ENCODE peak calls at places on chromosome 11, in ten cellular contexts. L is foreskin fibroblast, R is A549, G is WTC11, N is omental fat pad, A is right lobe of liver, Y is GM20000, J is stomach, O is nephron progenitor cell, D is heart right ventricle. Z is an unnamed sample.

GRCh38 chr11:57131080-57131790 is 50.5 kb upstream of the LRRC55 start:
- DNase-seq in Y (no peak), D (peak; percentile 14), A (peak; percentile 58), O (peak; percentile 59), L (peak; percentile 41), G (peak; percentile 79), N (no peak), J (peak; percentile 57), R (peak; percentile 45), Z (peak; percentile 59)

GRCh38 chr11:72814831-72815618 is 814 bp downstream of the ATG16L2 start:
- DNase-seq in G (peak; percentile 68), A (no peak), N (no peak), R (peak; percentile 86), D (peak; percentile 41), J (no peak), Y (peak; percentile 77), O (no peak), L (peak; percentile 74), Z (peak; percentile 59)

GRCh38 chr11:132632641-132633124 is 899.6 kb downstream of the OPCML start:
- DNase-seq in R (peak; percentile 7), L (peak; percentile 98), A (no peak), G (no peak), Y (no peak), O (no peak), D (peak; percentile 4), J (no peak), N (no peak), Z (no peak)

GRCh38 chr11:20059587-20060021 is 100.7 kb downstream of the DBX1 start:
- DNase-seq in O (no peak), L (no peak), R (no peak), G (no peak), D (no peak), Y (no peak), A (no peak), J (no peak), N (no peak), Z (no peak)

GRCh38 chr11:69942333-69942820 is 123.2 kb upstream of the FGF3 start:
- DNase-seq in N (no peak), O (no peak), D (no peak), J (no peak), R (no peak), Y (no peak), G (peak; percentile 3), A (no peak), L (no peak), Z (no peak)

GRCh38 chr11:34915136-34916013 is 804 bp downstream of the APIP start:
- DNase-seq in O (no peak), J (no peak), D (no peak), L (peak; percentile 58), A (no peak), Y (no peak), R (no peak), N (no peak), G (no peak), Z (no peak)

GRCh38 chr11:65429069-65429681 is 6.6 kb downstream of the NEAT1 start:
- DNase-seq in A (peak; percentile 28), D (no peak), L (peak; percentile 76), O (no peak), G (no peak), N (no peak), R (peak; percentile 84), J (peak; percentile 43), Y (no peak), Z (no peak)

GRCh38 chr11:58730507-58731089 is 1.1 kb downstream of the GLYAT start:
- DNase-seq in N (no peak), R (no peak), J (no peak), O (no peak), D (no peak), A (no peak), G (no peak), L (no peak), Y (no peak), Z (no peak)

GRCh38 chr11:125164422-125165110 is at the start of gene PKNOX2:
- DNase-seq in G (peak; percentile 91), N (no peak), Y (peak; percentile 80), O (peak; percentile 93), R (peak; percentile 41), L (peak; percentile 78), J (peak; percentile 73), D (peak; percentile 81), A (peak; percentile 82), Z (peak; percentile 71)

GRCh38 chr11:134207538-134208239 is 16.1 kb downstream of the NCAPD3 start:
- DNase-seq in N (no peak), D (no peak), Y (no peak), J (peak; percentile 57), G (peak; percentile 65), R (peak; percentile 25), A (peak; percentile 51), O (peak; percentile 65), L (peak; percentile 46), Z (peak; percentile 66)

GRCh38 chr11:83008581-83008923 is 63.1 kb downstream of the RAB30 start:
- DNase-seq in O (no peak), J (no peak), Y (no peak), D (no peak), R (no peak), G (no peak), N (no peak), A (no peak), L (peak; percentile 75), Z (no peak)

GRCh38 chr11:83006877-83007330 is 64.8 kb downstream of the RAB30 start:
- DNase-seq in R (no peak), D (no peak), L (no peak), Y (peak; percentile 51), N (no peak), J (no peak), O (no peak), A (no peak), G (no peak), Z (no peak)

GRCh38 chr11:83007477-83007876 is 64.2 kb downstream of the RAB30 start:
- DNase-seq in J (no peak), D (no peak), A (no peak), G (no peak), L (no peak), N (no peak), Y (no peak), R (no peak), O (no peak), Z (no peak)

GRCh38 chr11:83009999-83010398 is 61.7 kb downstream of the RAB30 start:
- DNase-seq in A (no peak), J (no peak), O (no peak), R (no peak), D (no peak), L (no peak), G (no peak), Y (no peak), N (no peak), Z (no peak)

DNA sequence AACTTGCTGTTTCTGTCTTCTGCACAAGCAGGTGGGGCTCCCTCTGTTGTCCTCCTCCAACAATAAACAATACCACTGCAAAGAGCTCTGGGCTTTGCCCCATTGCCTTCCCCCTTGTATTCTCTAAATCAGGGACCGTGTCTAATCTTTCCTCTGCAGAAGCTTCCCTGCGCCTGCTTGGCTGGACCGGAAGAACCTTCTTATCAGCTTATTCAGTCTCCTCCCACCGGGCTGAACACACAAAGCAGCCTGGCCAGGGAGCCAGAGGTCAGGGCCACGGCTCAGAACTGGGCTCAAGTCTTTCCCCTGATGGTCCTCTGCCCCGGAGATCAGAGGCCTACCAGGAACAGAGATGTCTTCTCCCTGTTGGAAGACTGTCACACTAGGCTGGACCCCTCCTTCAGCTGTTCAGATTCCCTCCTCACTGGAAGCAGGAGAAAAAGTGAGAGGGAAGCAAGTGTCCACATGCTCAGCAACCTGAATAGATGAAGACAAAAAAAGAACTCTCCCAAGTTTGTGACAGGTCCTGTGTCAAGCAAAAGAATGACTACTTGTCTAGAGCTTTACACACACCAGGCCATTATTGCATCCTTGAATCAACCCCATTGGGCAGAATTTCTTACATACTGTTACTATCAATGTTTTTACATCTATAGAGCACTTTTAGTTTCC is 63.7 kb downstream of the RAB30 start:
- DNase-seq in R (no peak), Y (peak; percentile 27), N (no peak), O (peak; percentile 23), A (peak; percentile 72), L (peak; percentile 30), D (peak; percentile 73), J (peak; percentile 73), G (peak; percentile 17), Z (peak; percentile 6)
- TF ChIP-seq CTCF in R (no peak), Y (no peak), N (no peak), O (no peak), A (no peak), L (no peak), D (peak; percentile 14), J (no peak), G (no peak), Z (no peak)

GRCh38 chr11:121556937-121557336 is 104.2 kb upstream of the SORL1-AS1 start:
- DNase-seq in D (no peak), Y (no peak), N (no peak), G (no peak), R (no peak), A (no peak), O (no peak), L (no peak), J (no peak), Z (no peak)

GRCh38 chr11:121555172-121555571 is 102.4 kb upstream of the SORL1-AS1 start:
- DNase-seq in L (peak; percentile 22), N (no peak), G (no peak), Y (no peak), D (no peak), J (no peak), O (no peak), R (no peak), A (no peak), Z (no peak)

GRCh38 chr11:121553806-121554205 is 101.0 kb upstream of the SORL1-AS1 start:
- DNase-seq in R (peak; percentile 26), N (no peak), G (no peak), A (peak; percentile 95), J (peak; percentile 83), O (no peak), L (peak; percentile 28), Y (no peak), D (no peak), Z (peak; percentile 81)

GRCh38 chr11:121553367-121553766 is 100.6 kb upstream of the SORL1-AS1 start:
- DNase-seq in D (no peak), R (no peak), Y (no peak), O (no peak), N (no peak), L (peak; percentile 42), J (no peak), G (no peak), A (no peak), Z (no peak)

GRCh38 chr11:121554552-121554951 is 101.8 kb upstream of the SORL1-AS1 start:
- DNase-seq in G (no peak), J (no peak), A (no peak), N (no peak), R (no peak), L (no peak), O (no peak), D (no peak), Y (no peak), Z (no peak)
- TF ChIP-seq CTCF in G (no peak), J (no peak), A (no peak), N (no peak), R (no peak), L (no peak), O (no peak), D (no peak), Y (no peak), Z (no peak)

GRCh38 chr11:107916671-107917241 is 11.5 kb upstream of the RAB39A start:
- DNase-seq in R (no peak), O (peak; percentile 66), J (peak; percentile 32), N (no peak), G (peak; percentile 81), L (peak; percentile 10), Y (peak; percentile 65), A (peak; percentile 25), D (no peak), Z (peak; percentile 48)
- TF ChIP-seq CTCF in R (no peak), O (peak; percentile 56), J (no peak), N (no peak), G (peak; percentile 92), L (peak; percentile 60), Y (peak; percentile 71), A (peak; percentile 57), D (peak; percentile 28), Z (peak; percentile 42)

GRCh38 chr11:102592634-102593581 is 32.2 kb downstream of the MMP20 start:
- DNase-seq in L (peak; percentile 46), G (no peak), A (no peak), N (no peak), R (peak; percentile 56), J (no peak), Y (no peak), D (no peak), O (no peak), Z (no peak)
- TF ChIP-seq CTCF in L (peak; percentile 50), G (peak; percentile 32), A (peak; percentile 67), N (no peak), R (peak; percentile 22), J (no peak), Y (peak; percentile 34), D (no peak), O (peak; percentile 62), Z (peak; percentile 39)

Z was measured in Calu3.